ENCODE peak calls at places on chromosomes 6 and 20, in ten cellular contexts. I, Q, O, T, H, V, D, Z, Y and J are unnamed samples. For H3K4me1, the result is how much of the 10 kb centered on the place peaks cover.

GRCh38 chr20:5627463-5628050 is 122.6 kb upstream of the SHLD1 start:
- DNase-seq in I (no peak), Q (no peak), O (no peak), T (no peak), H (no peak), V (no peak), D (no peak), Z (no peak), Y (no peak), J (no peak)

GRCh38 chr6:43949451-43950110 is 177.7 kb downstream of the MRPL14 start:
- DNase-seq in I (no peak), Q (no peak), O (no peak), T (no peak), H (no peak), V (no peak), D (no peak), Z (no peak), Y (no peak), J (no peak)

GRCh38 chr20:58847483-58847882 is 3.2 kb downstream of the GNAS-AS1 start:
- DNase-seq in I (no peak), Q (no peak), O (no peak), T (no peak), H (no peak), V (no peak), D (no peak), Z (no peak), Y (no peak), J (no peak)

GRCh38 chr20:45545754-45546453 is 1.3 kb downstream of the EPPIN start:
- DNase-seq in I (no peak), Q (no peak), O (peak), T (no peak), H (no peak), V (peak), D (no peak), Z (peak), Y (no peak), J (no peak)

GRCh38 chr6:107230448-107230847 is 115.1 kb upstream of the BEND3 start:
- DNase-seq in I (no peak), Q (no peak), O (no peak), T (no peak), H (no peak), V (no peak), D (no peak), Z (no peak), Y (no peak), J (no peak)

GRCh38 chr20:49846206-49846807 is 33.7 kb downstream of the SLC9A8 start:
- DNase-seq in I (peak), Q (no peak), O (peak), T (no peak), H (peak), V (peak), D (peak), Z (peak), Y (no peak), J (no peak)

GRCh38 chr6:16352258-16352635 is 113.9 kb downstream of the GMPR start:
- DNase-seq in I (no peak), Q (no peak), O (no peak), T (no peak), H (no peak), V (no peak), D (no peak), Z (no peak), Y (no peak), J (no peak)

GRCh38 chr20:14178952-14179351 is 158.5 kb downstream of the FLRT3 start:
- DNase-seq in I (no peak), Q (no peak), O (no peak), T (no peak), H (no peak), V (no peak), D (no peak), Z (no peak), Y (no peak), J (no peak)

GRCh38 chr6:139979021-139979721 is 604.7 kb upstream of the CITED2 start:
- DNase-seq in I (no peak), Q (no peak), O (no peak), T (no peak), H (no peak), V (no peak), D (no peak), Z (no peak), Y (no peak), J (peak)

GRCh38 chr6:39929733-39930461 is 4.4 kb downstream of the MOCS1 start:
- DNase-seq in I (no peak), Q (no peak), O (no peak), T (no peak), H (no peak), V (no peak), D (no peak), Z (no peak), Y (no peak), J (no peak)

GRCh38 chr6:146047356-146047755 is 18.5 kb downstream of the GRM1 start:
- DNase-seq in I (no peak), Q (no peak), O (no peak), T (no peak), H (no peak), V (no peak), D (no peak), Z (no peak), Y (no peak), J (no peak)

GRCh38 chr6:156379946-156380707 is 397.1 kb upstream of the ARID1B start:
- DNase-seq in I (no peak), Q (no peak), O (no peak), T (no peak), H (no peak), V (peak), D (no peak), Z (no peak), Y (no peak), J (no peak)

GRCh38 chr20:9409352-9409751 is 105.0 kb upstream of the LAMP5 start:
- DNase-seq in I (no peak), Q (no peak), O (no peak), T (no peak), H (no peak), V (no peak), D (no peak), Z (no peak), Y (no peak), J (no peak)

GRCh38 chr20:58492795-58493538 is 22.2 kb downstream of the APCDD1L start:
- DNase-seq in I (no peak), Q (no peak), O (no peak), T (no peak), H (no peak), V (no peak), D (no peak), Z (no peak), Y (no peak), J (no peak)

GRCh38 chr6:91560409-91560808 is 973.5 kb upstream of the MAP3K7 start:
- DNase-seq in I (no peak), Q (no peak), O (no peak), T (no peak), H (no peak), V (no peak), D (no peak), Z (no peak), Y (no peak), J (no peak)

GRCh38 chr6:157374889-157375443 is 6.0 kb upstream of the ZDHHC14 start:
- DNase-seq in I (no peak), Q (no peak), O (peak), T (no peak), H (no peak), V (peak), D (no peak), Z (no peak), Y (no peak), J (no peak)

GRCh38 chr20:12941025-12941424 is 67.7 kb upstream of the SPTLC3 start:
- DNase-seq in I (no peak), Q (no peak), O (no peak), T (no peak), H (no peak), V (no peak), D (no peak), Z (no peak), Y (no peak), J (no peak)

GRCh38 chr6:3022765-3023662 is 23.3 kb downstream of the NQO2 start:
- DNase-seq in I (peak), Q (peak), O (peak), T (peak), H (no peak), V (peak), D (no peak), Z (no peak), Y (no peak), J (peak)

GRCh38 chr20:20318318-20319161 is 49.4 kb upstream of the INSM1 start:
- DNase-seq in I (no peak), Q (no peak), O (no peak), T (no peak), H (peak), V (no peak), D (no peak), Z (no peak), Y (peak), J (no peak)
- H3K27ac ChIP-seq in I (no peak), Q (no peak), O (no peak), T (no peak), H (no peak), V (no peak), D (no peak), Z (no peak), Y (peak), J (no peak)

DNA sequence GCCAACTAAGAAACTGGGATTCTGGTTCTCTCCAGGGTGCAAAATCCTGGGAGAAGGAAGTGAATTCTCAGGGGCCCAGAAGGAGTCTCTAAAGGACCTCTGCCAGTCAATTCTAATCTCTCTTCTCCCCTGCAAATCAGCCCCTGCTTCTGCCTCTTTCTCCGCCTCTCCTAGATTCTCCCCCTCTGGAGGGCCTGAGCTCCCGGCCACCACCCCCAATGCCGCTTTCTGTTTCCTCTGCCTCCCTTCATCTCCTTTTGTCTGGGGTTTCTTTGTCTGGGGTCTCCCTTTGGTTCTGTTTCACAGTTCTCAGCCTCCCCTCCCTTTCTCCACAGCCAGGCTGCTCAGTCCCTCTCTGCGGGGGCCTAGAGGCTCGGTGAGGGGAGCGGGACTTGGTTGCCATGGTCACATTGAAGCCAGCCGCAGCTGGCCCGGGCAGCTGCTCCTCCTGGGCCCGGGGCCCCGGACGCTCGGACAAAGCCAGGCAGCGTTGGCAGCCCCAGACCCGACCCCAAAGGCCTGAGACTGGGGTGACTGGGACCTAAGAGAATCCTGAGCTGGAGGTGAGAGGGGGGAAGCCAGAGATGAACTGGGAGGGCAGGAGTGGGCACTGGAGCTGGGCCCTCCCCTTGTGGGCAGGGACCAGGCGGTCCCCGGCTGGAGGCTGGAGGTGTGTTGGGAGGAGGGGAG is 3.6 kb upstream of the DDR1 start:
- DNase-seq in I (no peak), Q (no peak), O (peak), T (no peak), H (no peak), V (peak), D (no peak), Z (no peak), Y (no peak), J (peak)
- H3K4me1 ChIP-seq in I (under half), Q (under half), O (under half), T (under half), H (half or more), V (under half), D (under half), Z (under half), Y (under half), J (under half)

DNA sequence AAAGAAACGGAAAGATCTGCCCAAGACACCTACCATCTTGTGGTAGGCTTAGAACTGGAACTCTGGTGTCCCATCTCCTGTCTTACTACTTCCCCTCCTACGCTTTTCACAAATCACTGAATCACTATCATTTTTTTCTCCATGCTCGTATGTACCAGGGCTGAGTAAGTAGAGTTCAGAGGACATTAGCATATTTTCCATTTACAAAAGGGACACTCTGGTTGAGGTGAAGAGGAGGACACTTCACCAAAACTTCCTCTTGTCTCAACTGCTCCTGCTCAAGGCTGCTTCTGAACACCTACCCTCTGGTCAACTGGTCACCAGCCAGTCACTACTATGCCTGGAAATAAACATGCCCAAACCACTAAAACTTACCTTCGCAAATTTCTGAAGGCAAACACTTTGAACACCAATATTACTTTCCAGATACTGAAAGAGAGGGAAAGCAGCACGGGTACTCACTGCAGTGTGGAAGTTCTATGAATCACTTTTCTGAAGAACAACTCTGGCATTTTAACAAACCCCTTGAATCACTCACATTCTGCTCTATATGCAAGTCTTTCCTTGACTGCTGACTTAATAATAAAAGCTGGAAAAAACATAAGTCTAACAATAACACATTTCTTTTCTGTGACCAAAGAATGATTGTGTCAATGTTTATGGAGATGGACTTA is 123.3 kb downstream of the INSM1 start:
- DNase-seq in I (no peak), Q (no peak), O (no peak), T (no peak), H (no peak), V (no peak), D (no peak), Z (no peak), Y (no peak), J (no peak)
- H3K27ac ChIP-seq in I (no peak), Q (no peak), O (no peak), T (no peak), H (peak), V (no peak), D (no peak), Z (no peak), Y (no peak), J (no peak)

GRCh38 chr20:31835977-31836852 is 9.2 kb downstream of the FOXS1 start:
- DNase-seq in I (no peak), Q (peak), O (no peak), T (peak), H (peak), V (peak), D (peak), Z (no peak), Y (peak), J (peak)

GRCh38 chr20:31833130-31833930 is 12.1 kb downstream of the FOXS1 start:
- DNase-seq in I (peak), Q (peak), O (peak), T (peak), H (peak), V (peak), D (peak), Z (peak), Y (no peak), J (peak)

GRCh38 chr20:31833931-31834521 is 11.4 kb downstream of the FOXS1 start:
- DNase-seq in I (no peak), Q (no peak), O (no peak), T (no peak), H (no peak), V (no peak), D (no peak), Z (no peak), Y (no peak), J (no peak)

GRCh38 chr20:31836853-31837608 is 8.4 kb downstream of the FOXS1 start:
- DNase-seq in I (no peak), Q (no peak), O (no peak), T (no peak), H (no peak), V (peak), D (no peak), Z (no peak), Y (no peak), J (no peak)

DNA sequence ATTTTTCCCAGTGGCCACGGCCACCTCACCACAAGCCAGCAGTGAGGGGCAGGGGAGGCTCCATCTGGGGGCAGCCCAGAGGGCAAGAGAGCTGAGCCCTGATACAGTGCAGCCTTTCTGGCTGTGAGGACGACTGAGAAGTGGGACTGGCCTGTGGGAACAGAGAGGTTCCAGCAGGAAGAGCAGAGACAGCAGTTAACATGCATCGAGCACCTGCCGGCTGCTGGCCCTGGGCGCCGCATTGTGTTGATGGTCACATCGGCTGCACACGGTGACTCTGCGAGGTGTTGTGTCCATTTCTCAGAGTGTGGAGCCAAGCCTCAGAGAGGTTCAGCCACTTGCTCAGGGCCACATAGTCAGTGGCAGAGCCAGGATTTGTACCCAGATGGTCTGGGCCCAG is 9.8 kb downstream of the FOXS1 start:
- DNase-seq in I (no peak), Q (no peak), O (no peak), T (no peak), H (no peak), V (no peak), D (no peak), Z (no peak), Y (no peak), J (no peak)
- H3K4me1 ChIP-seq in I (under half), Q (half or more), O (under half), T (under half), H (half or more), V (under half), D (under half), Z (under half), Y (under half), J (under half)

DNA sequence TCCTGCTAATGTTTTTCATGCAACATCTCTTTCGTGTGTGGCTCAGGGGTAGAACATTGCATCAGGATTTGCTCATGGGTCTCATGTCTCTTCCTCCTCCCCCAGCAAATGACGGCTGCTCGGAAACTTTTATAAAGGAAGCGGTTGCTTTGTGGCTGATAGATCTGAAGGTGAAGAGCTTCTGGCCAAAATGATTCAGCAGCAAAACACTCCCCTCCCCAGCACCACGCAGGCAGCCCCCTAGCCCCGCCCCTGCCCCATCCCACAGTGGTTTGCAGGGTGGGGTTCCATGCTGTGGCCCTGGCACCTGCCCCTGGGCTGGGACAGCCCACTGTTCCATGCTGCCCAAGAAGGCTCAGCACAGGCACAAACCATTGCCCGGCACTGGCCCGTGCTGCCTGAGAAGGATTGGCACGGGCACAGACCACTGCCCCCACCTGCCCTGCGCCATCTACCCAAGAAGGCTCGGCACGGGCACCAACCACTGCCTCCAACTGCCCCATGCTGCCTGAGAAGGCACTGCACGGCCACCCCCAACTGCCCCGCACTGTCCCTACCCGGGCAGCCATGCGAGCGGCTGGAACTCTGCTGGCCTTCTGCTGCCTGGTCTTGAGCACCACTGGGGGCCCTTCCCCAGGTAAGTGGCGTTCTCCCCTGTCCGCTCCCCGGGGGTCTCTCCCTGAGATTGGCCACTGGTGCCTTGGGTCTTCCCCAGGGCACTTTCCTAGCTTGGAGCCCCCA is at the start of gene CST7:
- DNase-seq in I (peak), Q (no peak), O (no peak), T (no peak), H (peak), V (no peak), D (no peak), Z (peak), Y (no peak), J (peak)
- H3K27ac ChIP-seq in I (peak), Q (no peak), O (no peak), T (no peak), H (peak), V (no peak), D (no peak), Z (no peak), Y (no peak), J (peak)

DNA sequence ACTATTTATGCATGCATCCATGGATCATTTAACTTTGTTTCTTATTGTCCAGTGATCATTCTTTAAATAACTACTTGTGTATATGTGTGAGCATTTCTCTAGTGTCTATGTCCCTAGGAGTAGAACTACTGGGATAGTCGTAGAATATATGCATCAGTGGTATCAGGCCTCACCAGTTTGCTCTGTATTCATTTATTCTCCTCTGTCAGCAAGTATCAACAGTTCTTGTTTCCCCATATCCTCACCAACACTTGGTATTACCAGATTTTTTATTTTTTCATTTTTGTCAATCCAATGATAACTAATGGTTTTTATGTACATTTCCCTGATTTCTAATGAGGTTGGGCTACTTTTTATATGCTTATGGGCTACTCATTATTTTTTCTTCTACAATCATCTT is 27.9 kb downstream of the CTNNBL1 start:
- DNase-seq in I (no peak), Q (no peak), O (no peak), T (no peak), H (no peak), V (no peak), D (no peak), Z (no peak), Y (no peak), J (no peak)
- H3K4me1 ChIP-seq in I (under half), Q (under half), O (under half), T (under half), H (under half), V (under half), D (under half), Z (under half), Y (under half), J (under half)

GRCh38 chr6:23637296-23637695 is 488.7 kb upstream of the NRSN1 start:
- DNase-seq in I (no peak), Q (no peak), O (no peak), T (no peak), H (no peak), V (no peak), D (no peak), Z (no peak), Y (no peak), J (no peak)

GRCh38 chr6:23635150-23635549 is 490.9 kb upstream of the NRSN1 start:
- DNase-seq in I (no peak), Q (no peak), O (no peak), T (no peak), H (no peak), V (no peak), D (no peak), Z (no peak), Y (no peak), J (no peak)

DNA sequence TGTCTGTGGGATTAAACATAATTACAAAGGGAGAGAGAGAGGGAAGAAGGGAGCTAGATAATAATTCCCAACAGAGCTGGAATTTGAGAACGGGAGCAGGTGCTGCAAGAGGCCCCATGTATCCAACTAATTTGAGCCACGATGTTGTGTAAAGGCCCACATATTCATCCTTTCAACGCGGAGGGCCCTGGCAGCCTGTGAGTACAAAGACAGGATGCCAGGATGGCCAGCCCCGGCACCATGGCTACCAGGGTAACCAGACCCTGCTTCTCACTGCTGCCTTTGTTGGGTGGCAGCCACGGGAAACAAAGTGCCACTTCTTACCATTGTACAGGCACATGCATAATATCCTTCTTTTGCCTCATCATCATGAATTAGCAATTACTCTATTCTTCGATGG is 492.0 kb upstream of the NRSN1 start:
- DNase-seq in I (no peak), Q (no peak), O (no peak), T (no peak), H (no peak), V (no peak), D (no peak), Z (no peak), Y (no peak), J (no peak)
- H3K27ac ChIP-seq in I (no peak), Q (no peak), O (no peak), T (no peak), H (no peak), V (no peak), D (no peak), Z (no peak), Y (no peak), J (no peak)